ENCODE peak calls at places on chromosomes 13 and 19, in five cellular contexts. Q is T-cell; B is activated CD4-positive, alpha-beta T cell treated with anti-CD3 and anti-CD28 coated beads, Interleukin-2, amount 50 U/mL, for 48 hours; O is NCI-H1436; W is HT1080. S is an unnamed sample.

GRCh38 chr19:873084-874019 is 13.9 kb downstream of the CFD start:
- DNase-seq in W (no peak), O (peak; percentile 30), Q (peak; percentile 85), B (peak; percentile 71), S (no peak)

GRCh38 chr13:84413016-84413415 is 530.7 kb upstream of the SLITRK1 start:
- DNase-seq in W (no peak), Q (no peak), B (no peak), O (no peak), S (no peak)

GRCh38 chr13:30429721-30430694 is 7.7 kb downstream of the UBE2L5 start:
- DNase-seq in B (no peak), O (no peak), W (peak; percentile 92), Q (no peak), S (no peak)

GRCh38 chr13:55517312-55517711 is 1623.4 kb upstream of the PRR20A start:
- DNase-seq in W (no peak), Q (no peak), O (no peak), B (no peak), S (no peak)

GRCh38 chr19:3506384-3507340 is 551 bp downstream of the FZR1 start:
- DNase-seq in O (no peak), B (peak; percentile 26), W (no peak), Q (peak; percentile 33), S (no peak)

GRCh38 chr19:2034729-2035589 is 16.1 kb downstream of the MKNK2 start:
- DNase-seq in Q (peak; percentile 74), B (peak; percentile 65), O (no peak), W (no peak), S (peak; percentile 54)

GRCh38 chr19:20038358-20039202 is 725 bp downstream of the ZNF682 start:
- DNase-seq in W (no peak), Q (peak; percentile 25), B (no peak), O (no peak), S (no peak)

GRCh38 chr19:17797397-17798201 is 2.7 kb downstream of the B3GNT3 start:
- DNase-seq in O (no peak), B (peak; percentile 74), W (peak; percentile 79), Q (no peak), S (no peak)

GRCh38 chr13:34254366-34254765 is 436.4 kb downstream of the RFC3 start:
- DNase-seq in W (peak; percentile 4), B (no peak), O (no peak), Q (no peak), S (no peak)

GRCh38 chr19:35790981-35791813 is 15.8 kb downstream of the ARHGAP33 start:
- DNase-seq in B (no peak), W (no peak), O (peak; percentile 9), Q (no peak), S (peak; percentile 23)

GRCh38 chr13:97429681-97430081 is 4.3 kb upstream of the RAP2A start:
- DNase-seq in Q (no peak), B (no peak), W (peak; percentile 28), O (no peak), S (no peak)

GRCh38 chr13:98439136-98439828 is 137.6 kb downstream of the STK24 start:
- DNase-seq in W (no peak), Q (no peak), O (no peak), B (no peak), S (no peak)

GRCh38 chr13:98507060-98507797 is 69.7 kb downstream of the STK24 start:
- DNase-seq in W (peak; percentile 27), O (peak; percentile 56), B (no peak), Q (no peak), S (peak; percentile 37)

GRCh38 chr19:46784262-46785053 is 3.9 kb downstream of the SLC1A5 start:
- DNase-seq in Q (peak; percentile 30), W (peak; percentile 91), O (no peak), B (peak; percentile 74), S (no peak)

GRCh38 chr19:11480081-11480926 is 542 bp downstream of the ELAVL3 start:
- DNase-seq in B (no peak), Q (no peak), O (peak; percentile 32), W (no peak), S (no peak)

GRCh38 chr19:20078696-20079095 is 896 bp downstream of the ZNF90 start:
- DNase-seq in B (peak; percentile 6), W (no peak), Q (peak; percentile 6), O (no peak), S (no peak)

GRCh38 chr13:40579535-40579934 is 86.9 kb downstream of the FOXO1 start:
- DNase-seq in O (no peak), B (no peak), W (no peak), Q (no peak), S (no peak)

GRCh38 chr13:60230593-60230992 is 66.9 kb upstream of the DIAPH3 start:
- DNase-seq in B (no peak), W (no peak), Q (no peak), O (no peak), S (no peak)